ENCODE peak calls at places on chromosomes 3 and 15, in seven cellular contexts. R is naive thymus-derived CD4-positive, alpha-beta T cell; Z is transverse colon; V is GM23248; W is upper lobe of right lung; L is IMR-90; X is SK-N-SH. P is an unnamed sample. For H3K36me3, the result is how much of the 10 kb centered on the place peaks cover.

GRCh38 chr3:111794701-111795100 is 64.4 kb upstream of the PHLDB2 start:
- DNase-seq in W (no peak), Z (no peak), X (no peak), V (peak), R (no peak), L (no peak), P (no peak)

GRCh38 chr3:10817506-10817905 is 1.5 kb downstream of the SLC6A11 start:
- DNase-seq in W (no peak), L (no peak), R (no peak), Z (no peak), X (peak), V (no peak), P (no peak)

GRCh38 chr3:172627057-172627809 is 83.6 kb downstream of the NCEH1 start:
- DNase-seq in R (no peak), V (peak), Z (no peak), W (no peak), L (peak), X (no peak), P (no peak)

GRCh38 chr3:15535757-15536156 is 14.3 kb upstream of the COLQ start:
- DNase-seq in Z (no peak), L (peak), V (peak), W (no peak), R (no peak), X (no peak), P (no peak)

GRCh38 chr3:157958471-157958870 is 147.7 kb downstream of the SHOX2 start:
- DNase-seq in X (peak), R (no peak), V (no peak), W (no peak), L (no peak), Z (no peak), P (no peak)

GRCh38 chr15:59329091-59329490 is 43.6 kb downstream of the MYO1E start:
- DNase-seq in V (no peak), Z (no peak), X (no peak), L (no peak), W (no peak), R (no peak), P (no peak)

GRCh38 chr3:165393458-165393857 is 197.3 kb upstream of the SLITRK3 start:
- DNase-seq in X (no peak), Z (no peak), L (no peak), R (no peak), W (no peak), V (no peak), P (no peak)

GRCh38 chr3:185215873-185216586 is 37.8 kb downstream of the EHHADH start:
- DNase-seq in W (no peak), Z (no peak), V (peak), R (no peak), L (peak), X (peak), P (no peak)

GRCh38 chr3:108250626-108251025 is 28.4 kb upstream of the IFT57 start:
- DNase-seq in L (no peak), R (no peak), Z (no peak), X (no peak), V (no peak), W (no peak), P (no peak)

GRCh38 chr3:141280086-141280485 is 48.5 kb downstream of the PXYLP1 start:
- DNase-seq in Z (no peak), W (peak), L (peak), X (no peak), R (no peak), V (peak), P (peak)

GRCh38 chr3:50657407-50657806 is 17.3 kb upstream of the DOCK3 start:
- DNase-seq in Z (no peak), W (peak), L (no peak), X (no peak), V (no peak), R (no peak), P (no peak)

GRCh38 chr15:95329362-95329761 is 1001.1 kb upstream of the NR2F2 start:
- DNase-seq in L (no peak), X (no peak), Z (no peak), V (no peak), R (no peak), W (no peak), P (no peak)

GRCh38 chr3:178456942-178457341 is 79.3 kb upstream of the KCNMB2 start:
- DNase-seq in Z (no peak), L (no peak), W (no peak), V (no peak), X (no peak), R (no peak), P (no peak)

GRCh38 chr3:14489641-14490040 is 50.5 kb downstream of the GRIP2 start:
- DNase-seq in L (no peak), R (no peak), X (no peak), V (no peak), Z (no peak), W (no peak), P (peak)

GRCh38 chr3:167772992-167773391 is 37.5 kb downstream of the SERPINI1 start:
- DNase-seq in L (no peak), X (no peak), W (no peak), R (no peak), Z (no peak), V (no peak), P (no peak)

GRCh38 chr3:122497425-122497824 is 17.3 kb downstream of the KPNA1 start:
- DNase-seq in X (no peak), V (peak), W (no peak), R (no peak), L (peak), Z (no peak), P (no peak)

GRCh38 chr15:60355148-60355857 is 42.5 kb downstream of the ANXA2 start:
- DNase-seq in V (no peak), X (no peak), W (no peak), L (no peak), Z (no peak), R (no peak), P (no peak)

GRCh38 chr15:60358935-60359672 is 38.7 kb downstream of the ANXA2 start:
- DNase-seq in V (peak), L (peak), R (no peak), Z (no peak), W (no peak), X (peak), P (no peak)

GRCh38 chr15:60352525-60352924 is 45.3 kb downstream of the ANXA2 start:
- DNase-seq in R (no peak), Z (no peak), X (no peak), L (no peak), W (no peak), V (peak), P (no peak)

GRCh38 chr15:60353245-60353940 is 44.4 kb downstream of the ANXA2 start:
- DNase-seq in Z (no peak), L (peak), V (peak), X (no peak), R (no peak), W (no peak), P (no peak)

GRCh38 chr15:60356832-60357231 is 41.0 kb downstream of the ANXA2 start:
- DNase-seq in R (no peak), X (no peak), V (peak), Z (no peak), W (no peak), L (no peak), P (no peak)
- H3K36me3 ChIP-seq in R (under half), X (half or more), V (half or more), Z (half or more), W (half or more), L (half or more), P (under half)

GRCh38 chr15:62922514-62922913 is 120.0 kb upstream of the TPM1 start:
- DNase-seq in W (no peak), Z (no peak), X (no peak), L (no peak), R (no peak), V (no peak), P (no peak)
- H3K27ac ChIP-seq in W (peak), Z (no peak), X (no peak), L (no peak), R (no peak), V (no peak), P (no peak)

GRCh38 chr3:195875482-195876236 is 32.7 kb downstream of the TNK2 start:
- DNase-seq in X (no peak), L (no peak), W (peak), V (no peak), Z (no peak), R (no peak), P (no peak)
- H3K36me3 ChIP-seq in X (under half), L (under half), W (under half), V (under half), Z (under half), R (under half), P (under half)

DNA sequence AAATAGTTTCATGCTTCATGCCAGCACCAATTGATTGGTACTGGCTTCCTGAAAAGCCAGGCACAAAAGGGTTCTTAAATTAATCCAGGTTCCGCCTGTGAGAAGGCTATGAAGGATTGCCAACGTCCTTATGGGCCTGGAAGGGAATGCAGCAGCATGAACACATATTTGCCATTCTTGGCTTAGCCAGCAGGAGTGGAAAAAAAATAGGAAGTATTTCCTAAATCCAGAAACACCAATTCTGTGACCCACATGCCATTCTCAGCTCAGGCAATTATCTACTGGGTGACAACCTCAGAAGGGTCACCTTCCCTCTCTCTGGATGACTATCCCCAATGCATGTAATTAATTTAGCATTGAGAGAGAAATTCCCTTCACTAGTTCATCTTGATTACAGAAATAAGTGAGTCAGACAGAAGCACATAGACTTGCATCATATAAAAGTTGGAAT is 36.0 kb downstream of the ADAMTS9 start:
- DNase-seq in X (no peak), V (peak), R (no peak), L (no peak), Z (no peak), W (no peak), P (no peak)
- H3K27ac ChIP-seq in X (no peak), V (no peak), R (no peak), L (no peak), Z (peak), W (no peak), P (no peak)

GRCh38 chr3:129026728-129027543 is 25.8 kb downstream of the EFCC1 start:
- DNase-seq in W (peak), V (peak), L (peak), X (peak), R (peak), Z (peak), P (peak)
- H3K36me3 ChIP-seq in W (under half), V (under half), L (under half), X (under half), R (under half), Z (under half), P (under half)

DNA sequence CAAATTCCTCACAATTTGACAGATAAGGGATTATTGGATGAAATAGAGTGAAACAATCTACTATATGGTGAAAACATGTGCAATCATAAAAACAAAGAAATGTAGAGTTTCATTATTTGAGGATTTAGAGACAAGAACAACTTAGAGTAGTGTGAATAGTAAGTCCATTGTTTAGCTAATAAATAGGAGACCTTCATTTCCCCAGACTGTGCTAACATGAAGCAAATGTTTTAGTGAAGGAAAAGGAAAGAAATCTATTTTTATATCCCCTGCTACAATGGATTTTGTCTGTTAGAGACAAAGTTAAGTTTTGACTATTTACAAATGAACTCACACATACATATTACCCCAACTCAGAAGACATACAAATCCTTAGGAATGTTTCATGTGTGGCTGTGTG is 77.8 kb downstream of the EFL1 start:
- DNase-seq in W (no peak), X (no peak), R (no peak), L (no peak), Z (no peak), V (no peak), P (no peak)
- H3K27ac ChIP-seq in W (no peak), X (peak), R (no peak), L (no peak), Z (no peak), V (no peak), P (no peak)

GRCh38 chr15:50458301-50458700 is 34.1 kb downstream of the USP8 start:
- DNase-seq in Z (no peak), V (peak), X (no peak), W (no peak), R (no peak), L (no peak), P (no peak)
- H3K36me3 ChIP-seq in Z (half or more), V (under half), X (half or more), W (half or more), R (under half), L (under half), P (under half)

GRCh38 chr3:16907245-16907644 is 22.5 kb downstream of the PLCL2 start:
- DNase-seq in R (no peak), X (no peak), W (no peak), L (no peak), Z (no peak), V (peak), P (no peak)
- H3K27ac ChIP-seq in R (peak), X (no peak), W (no peak), L (no peak), Z (peak), V (no peak), P (no peak)

GRCh38 chr15:68815598-68815997 is 5.1 kb downstream of the ANP32A start:
- DNase-seq in W (no peak), X (no peak), R (no peak), L (no peak), V (peak), Z (no peak), P (no peak)

GRCh38 chr15:68812069-68812468 is 8.6 kb downstream of the ANP32A start:
- DNase-seq in L (no peak), V (no peak), Z (no peak), R (no peak), X (no peak), W (no peak), P (no peak)

GRCh38 chr15:68816158-68816557 is 4.5 kb downstream of the ANP32A start:
- DNase-seq in X (no peak), W (no peak), V (no peak), R (no peak), Z (no peak), L (no peak), P (no peak)

GRCh38 chr15:68814596-68814995 is 6.1 kb downstream of the ANP32A start:
- DNase-seq in W (no peak), X (no peak), L (no peak), R (no peak), Z (no peak), V (no peak), P (no peak)

GRCh38 chr15:68812596-68813548 is 7.8 kb downstream of the ANP32A start:
- DNase-seq in L (no peak), Z (peak), R (no peak), W (no peak), X (no peak), V (peak), P (no peak)
- H3K36me3 ChIP-seq in L (under half), Z (under half), R (under half), W (under half), X (under half), V (under half), P (under half)

P was measured in aorta.